ENCODE peak calls at places on chromosomes 4 and X, in nine cellular contexts. B is sigmoid colon; V is choroid plexus epithelial cell; C is mesendoderm; S is ovary; E is right lobe of liver; I is CD4-positive, alpha-beta memory T cell; N is hepatocyte; P is stomach. R is an unnamed sample.

GRCh38 chr4:167339781-167340180 is 105.5 kb upstream of the SPOCK3 start:
- DNase-seq in C (no peak), E (no peak), I (no peak), V (no peak), S (no peak), B (no peak), P (no peak), N (no peak), R (peak)

GRCh38 chr4:88705805-88706518 is 8.3 kb upstream of the NAP1L5 start:
- DNase-seq in E (no peak), I (no peak), S (no peak), P (no peak), N (no peak), B (no peak), V (peak), C (peak), R (peak)

GRCh38 chr4:148211533-148211932 is 230.7 kb downstream of the NR3C2 start:
- DNase-seq in C (no peak), S (no peak), I (no peak), E (no peak), B (no peak), V (no peak), P (no peak), N (no peak), R (no peak)

GRCh38 chrX:13669246-13669689 is 16.3 kb downstream of the TCEANC start:
- DNase-seq in I (peak), N (peak), B (peak), V (peak), C (no peak), P (peak), S (peak), E (peak), R (peak)

GRCh38 chr4:7861440-7861881 is 78.2 kb downstream of the AFAP1 start:
- DNase-seq in I (no peak), C (peak), B (peak), V (peak), N (no peak), P (no peak), S (no peak), E (no peak), R (peak)

GRCh38 chrX:40008841-40009461 is 88.8 kb downstream of the BCOR start:
- DNase-seq in P (no peak), B (peak), N (peak), E (peak), V (no peak), S (peak), C (peak), I (no peak), R (peak)

GRCh38 chr4:8215001-8215427 is 15.9 kb downstream of the SH3TC1 start:
- DNase-seq in I (no peak), V (peak), S (peak), C (peak), N (peak), B (no peak), E (peak), P (peak), R (peak)

GRCh38 chr4:89158884-89159503 is 47.7 kb downstream of the TIGD2 start:
- DNase-seq in I (peak), C (peak), V (peak), N (peak), E (no peak), S (no peak), P (no peak), B (no peak), R (peak)

GRCh38 chrX:100591256-100592051 is 6.7 kb downstream of the TNMD start:
- DNase-seq in P (no peak), C (peak), N (peak), I (no peak), S (no peak), B (peak), E (no peak), V (no peak), R (no peak)

GRCh38 chr4:139823345-139823744 is 157.7 kb downstream of the MGST2 start:
- DNase-seq in S (no peak), V (no peak), P (no peak), I (no peak), C (no peak), B (no peak), E (no peak), N (no peak), R (no peak)

DNA sequence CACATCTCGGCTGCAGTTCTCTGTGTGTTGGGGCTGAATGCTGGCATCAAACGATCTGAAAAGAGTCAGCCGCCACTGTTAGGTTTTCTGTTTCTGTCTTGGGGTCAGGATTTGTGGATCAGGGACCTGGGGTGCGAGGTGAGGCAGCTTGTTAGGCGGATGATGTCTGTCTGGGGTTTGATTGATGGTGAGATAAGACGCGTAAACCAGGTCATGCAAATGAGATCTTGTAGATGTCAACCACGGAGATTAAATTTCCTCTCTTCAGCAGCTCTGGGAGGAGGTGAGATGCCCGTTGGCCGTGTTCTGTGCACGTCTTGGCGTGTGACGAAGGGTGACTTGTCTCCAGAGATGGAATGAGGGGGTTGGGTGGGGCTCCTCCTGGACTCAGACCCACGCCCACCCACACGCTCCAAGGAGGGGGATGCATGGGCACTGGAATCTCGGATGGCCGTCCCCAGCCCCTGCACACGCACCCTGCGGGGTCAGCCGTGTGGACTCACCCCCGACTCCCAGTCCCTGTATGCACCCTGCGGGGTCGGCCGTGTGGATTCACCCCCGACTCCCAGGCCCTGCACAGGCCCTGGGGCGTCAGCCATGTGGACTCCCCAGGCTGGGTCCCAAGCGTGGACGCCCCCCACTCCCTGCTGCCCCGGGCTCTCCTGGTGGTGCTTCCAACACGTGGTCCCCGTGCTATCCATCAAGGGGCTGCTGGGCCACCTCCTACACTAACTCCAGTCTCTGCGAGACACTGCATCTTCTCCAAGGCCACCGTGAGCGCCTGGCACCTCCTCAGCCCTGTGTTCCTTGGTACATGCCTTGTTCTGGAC is 16.0 kb upstream of the UVSSA start:
- DNase-seq in N (no peak), C (no peak), S (no peak), E (peak), P (no peak), B (no peak), V (no peak), I (peak), R (no peak)
- H3K4me3 ChIP-seq in N (no peak), C (no peak), S (no peak), E (no peak), P (no peak), B (no peak), V (no peak), I (no peak), R (no peak)

DNA sequence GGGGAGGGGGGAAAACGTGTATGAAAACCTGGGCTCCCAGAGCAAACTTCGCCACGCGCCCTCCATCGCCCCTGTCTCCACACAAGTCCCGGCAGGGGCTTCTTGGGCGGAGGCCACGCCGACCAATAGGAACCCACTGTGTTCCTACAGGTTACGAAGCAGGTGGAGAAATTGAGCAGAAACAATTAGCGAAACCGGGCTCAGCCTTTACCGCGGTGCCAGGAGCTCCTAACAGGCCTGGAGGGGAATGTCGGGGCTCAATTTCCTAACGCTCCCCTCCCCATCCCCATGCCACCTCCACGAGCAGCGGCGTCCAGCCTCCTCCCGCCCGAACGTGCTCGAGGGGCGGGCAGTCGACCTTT is 582 bp upstream of the KIT start:
- DNase-seq in B (no peak), V (no peak), C (peak), S (no peak), N (no peak), P (no peak), E (no peak), I (no peak), R (no peak)
- H3K4me3 ChIP-seq in B (peak), V (peak), C (peak), S (peak), N (peak), P (peak), E (peak), I (no peak), R (no peak)

DNA sequence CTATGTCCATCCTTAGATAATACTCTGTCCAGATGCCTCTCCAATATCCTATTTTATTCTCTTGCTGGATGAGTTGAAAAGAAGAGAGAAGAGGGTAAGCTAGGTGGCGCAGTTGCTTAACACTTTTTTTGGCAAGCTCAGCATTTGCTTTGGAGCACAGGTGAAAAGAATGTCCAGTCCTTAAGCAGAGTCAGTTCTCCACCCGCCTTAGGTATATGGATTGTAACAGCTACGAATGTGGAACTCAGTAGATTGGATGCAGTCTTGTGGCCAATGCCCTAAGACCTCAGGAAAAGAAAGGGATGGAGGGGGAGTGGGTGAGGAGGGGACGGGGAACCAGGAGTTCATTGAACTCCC is 208.4 kb downstream of the NWD2 start:
- DNase-seq in P (peak), I (peak), B (no peak), C (peak), V (peak), S (no peak), E (no peak), N (peak), R (peak)
- H3K4me3 ChIP-seq in P (peak), I (peak), B (peak), C (no peak), V (peak), S (peak), E (peak), N (peak), R (no peak)

GRCh38 chrX:49071877-49072711 is 1.7 kb downstream of the PRAF2 start:
- DNase-seq in B (peak), V (peak), S (peak), N (peak), I (no peak), P (peak), C (peak), E (no peak), R (peak)
- H3K4me3 ChIP-seq in B (peak), V (peak), S (peak), N (no peak), I (no peak), P (peak), C (no peak), E (no peak), R (peak)

GRCh38 chr4:163395758-163396157 is 52.1 kb downstream of the NPY5R start:
- DNase-seq in I (no peak), P (no peak), B (no peak), N (no peak), E (no peak), S (no peak), V (no peak), C (no peak), R (no peak)
- H3K4me3 ChIP-seq in I (no peak), P (no peak), B (no peak), N (no peak), E (no peak), S (no peak), V (no peak), C (no peak), R (peak)

GRCh38 chr4:137541181-137541580 is 8.9 kb upstream of the PCDH18 start:
- DNase-seq in C (peak), I (no peak), V (no peak), B (no peak), S (no peak), N (no peak), P (no peak), E (no peak), R (no peak)
- H3K4me3 ChIP-seq in C (no peak), I (no peak), V (no peak), B (no peak), S (no peak), N (no peak), P (no peak), E (no peak), R (no peak)

R was measured in fibroblast of pulmonary artery.